ENCODE peak calls at places on chromosomes 4 and X, in eight cellular contexts. H is amniotic stem cell; D is T-helper 2 cell; G is cardiac fibroblast; W is LoVo; E is naive thymus-derived CD8-positive, alpha-beta T cell; V is D341Med; Z is Right ventricle myocardium superior. M is an unnamed sample.

GRCh38 chr4:75158451-75158850 is 225.5 kb downstream of the PARM1 start:
- DNase-seq in H (no peak), D (no peak), V (no peak), G (no peak), W (no peak), E (no peak), Z (no peak), M (no peak)

GRCh38 chrX:119647552-119648420 is 41.6 kb upstream of the NKRF start:
- DNase-seq in Z (no peak), W (no peak), E (no peak), G (no peak), H (no peak), V (no peak), D (no peak), M (no peak)

GRCh38 chrX:132413459-132413858 is 75.4 kb downstream of the MBNL3 start:
- DNase-seq in H (no peak), G (no peak), Z (no peak), D (no peak), E (no peak), V (no peak), W (no peak), M (no peak)

GRCh38 chr4:41137879-41138278 is 76.5 kb downstream of the APBB2 start:
- DNase-seq in H (no peak), V (no peak), W (no peak), Z (no peak), D (no peak), G (no peak), E (no peak), M (no peak)

GRCh38 chrX:10622197-10622596 is 1.8 kb upstream of the MID1 start:
- DNase-seq in E (no peak), V (no peak), G (no peak), H (no peak), D (no peak), W (no peak), Z (no peak), M (no peak)

GRCh38 chr4:16857425-16857824 is 41.0 kb downstream of the LDB2 start:
- DNase-seq in E (no peak), D (no peak), W (no peak), Z (no peak), G (no peak), V (no peak), H (no peak), M (no peak)

GRCh38 chr4:1784789-1785591 is 8.1 kb upstream of the FGFR3 start:
- DNase-seq in E (no peak), H (no peak), V (no peak), G (no peak), W (no peak), D (no peak), Z (peak; percentile 69), M (no peak)

GRCh38 chr4:87853108-87853507 is 20.3 kb downstream of the MEPE start:
- DNase-seq in Z (no peak), W (peak; percentile 63), G (peak; percentile 74), H (peak; percentile 10), E (no peak), V (peak; percentile 40), D (no peak), M (no peak)

GRCh38 chr4:25358515-25359275 is 18.4 kb upstream of the ANAPC4 start:
- DNase-seq in G (no peak), E (no peak), D (no peak), H (no peak), W (no peak), V (no peak), Z (no peak), M (no peak)

GRCh38 chrX:12269484-12269883 is 131.2 kb downstream of the FRMPD4 start:
- DNase-seq in D (no peak), W (no peak), H (no peak), Z (no peak), E (no peak), G (peak; percentile 25), V (peak; percentile 18), M (no peak)

GRCh38 chr4:110165382-110166285 is 32.8 kb downstream of the ELOVL6 start:
- DNase-seq in E (peak; percentile 6), Z (no peak), G (peak; percentile 84), H (no peak), D (no peak), V (peak; percentile 36), W (peak; percentile 64), M (no peak)

GRCh38 chr4:62482355-62482754 is 1282.2 kb downstream of the ADGRL3 start:
- DNase-seq in W (no peak), H (no peak), G (no peak), E (no peak), V (no peak), Z (no peak), D (no peak), M (no peak)

GRCh38 chr4:41360911-41361830 is 104.4 kb downstream of the UCHL1 start:
- DNase-seq in E (no peak), D (no peak), H (no peak), V (peak; percentile 70), G (peak; percentile 21), W (peak; percentile 41), Z (peak; percentile 68), M (no peak)

GRCh38 chr4:118942465-118942864 is 53.8 kb downstream of the SYNPO2 start:
- DNase-seq in Z (no peak), V (no peak), E (no peak), D (no peak), H (no peak), W (peak; percentile 38), G (peak; percentile 31), M (no peak)

GRCh38 chr4:62269918-62270317 is 1069.8 kb downstream of the ADGRL3 start:
- DNase-seq in G (no peak), V (no peak), H (no peak), D (no peak), W (no peak), E (no peak), Z (no peak), M (no peak)

GRCh38 chr4:119138046-119138445 is 2.4 kb downstream of the MYOZ2 start:
- DNase-seq in D (no peak), G (peak; percentile 41), H (no peak), Z (no peak), V (no peak), E (no peak), W (no peak), M (no peak)

GRCh38 chr4:8261851-8262535 is 7.6 kb upstream of the HTRA3 start:
- DNase-seq in G (no peak), H (no peak), E (no peak), D (no peak), Z (no peak), V (no peak), W (no peak), M (no peak)

GRCh38 chrX:40773809-40774208 is 38.5 kb upstream of the MED14 start:
- DNase-seq in D (no peak), Z (no peak), H (no peak), V (no peak), E (no peak), W (no peak), G (peak; percentile 66), M (no peak)